ENCODE peak calls at places on chromosomes 4 and X, in six cellular contexts. P, H, M, S, G and K are unnamed samples. For H3K4me1 and H3K36me3, the result is how much of the 10 kb centered on the place peaks cover.

GRCh38 chr4:146477054-146477453 is 44.7 kb downstream of the SLC10A7 start:
- DNase-seq in P (no peak), H (no peak), M (no peak), S (no peak), G (no peak), K (no peak)

GRCh38 chr4:10661047-10661446 is 23.5 kb downstream of the CLNK start:
- DNase-seq in P (no peak), H (no peak), M (no peak), S (no peak), G (no peak), K (no peak)

GRCh38 chr4:168593399-168593798 is 96.5 kb downstream of the PALLD start:
- DNase-seq in P (no peak), H (no peak), M (no peak), S (no peak), G (no peak), K (no peak)

GRCh38 chrX:132063862-132064261 is 40.8 kb downstream of the STK26 start:
- DNase-seq in P (no peak), H (no peak), M (no peak), S (no peak), G (no peak), K (no peak)

GRCh38 chrX:40504801-40505605 is 75.8 kb upstream of the ATP6AP2 start:
- DNase-seq in P (no peak), H (no peak), M (no peak), S (no peak), G (no peak), K (no peak)

GRCh38 chrX:103913356-103914020 is 48.9 kb upstream of the TMSB15B start:
- DNase-seq in P (no peak), H (no peak), M (no peak), S (no peak), G (no peak), K (no peak)

GRCh38 chr4:24672871-24673270 is 88.5 kb upstream of the DHX15 start:
- DNase-seq in P (no peak), H (no peak), M (no peak), S (no peak), G (no peak), K (no peak)

GRCh38 chr4:15779336-15779735 is 1.2 kb downstream of the CD38 start:
- DNase-seq in P (peak), H (peak), M (no peak), S (no peak), G (no peak), K (peak)

GRCh38 chr4:150739591-150739990 is 157.6 kb downstream of the MAB21L2 start:
- DNase-seq in P (no peak), H (no peak), M (no peak), S (no peak), G (no peak), K (no peak)

GRCh38 chr4:108592674-108592986 is 27.7 kb upstream of the RPL34 start:
- DNase-seq in P (no peak), H (no peak), M (no peak), S (no peak), G (no peak), K (no peak)

GRCh38 chrX:133364201-133364600 is 51.1 kb downstream of the GPC4 start:
- DNase-seq in P (no peak), H (no peak), M (no peak), S (no peak), G (no peak), K (no peak)

GRCh38 chr4:170139764-170140163 is 50.0 kb upstream of the AADAT start:
- DNase-seq in P (no peak), H (no peak), M (no peak), S (no peak), G (no peak), K (no peak)

GRCh38 chr4:76950052-76950845 is 697 bp downstream of the SEPTIN11 start:
- DNase-seq in P (no peak), H (peak), M (no peak), S (peak), G (peak), K (peak)

GRCh38 chrX:15447985-15448639 is 45.0 kb downstream of the PIR start:
- DNase-seq in P (no peak), H (no peak), M (no peak), S (no peak), G (no peak), K (no peak)

GRCh38 chrX:63930140-63930539 is 145.1 kb upstream of the ARHGEF9 start:
- DNase-seq in P (no peak), H (no peak), M (no peak), S (no peak), G (no peak), K (no peak)

GRCh38 chrX:74536142-74537010 is 78.0 kb downstream of the RLIM start:
- DNase-seq in P (peak), H (peak), M (peak), S (peak), G (no peak), K (peak)

GRCh38 chr4:60865238-60865637 is 334.9 kb upstream of the ADGRL3 start:
- DNase-seq in P (no peak), H (no peak), M (no peak), S (no peak), G (no peak), K (no peak)

GRCh38 chr4:182918791-182919302 is 1.7 kb upstream of the DCTD start:
- DNase-seq in P (no peak), H (no peak), M (no peak), S (no peak), G (peak), K (no peak)

GRCh38 chr4:71206763-71207162 is 132.1 kb upstream of the SLC4A4 start:
- DNase-seq in P (no peak), H (no peak), M (no peak), S (no peak), G (no peak), K (no peak)

GRCh38 chr4:158778065-158778711 is 9.4 kb downstream of the FNIP2 start:
- DNase-seq in P (no peak), H (no peak), M (no peak), S (no peak), G (peak), K (no peak)

GRCh38 chr4:158777423-158777822 is 8.6 kb downstream of the FNIP2 start:
- DNase-seq in P (no peak), H (no peak), M (no peak), S (peak), G (no peak), K (no peak)

GRCh38 chr4:158781963-158782362 is 13.1 kb downstream of the FNIP2 start:
- DNase-seq in P (no peak), H (no peak), M (no peak), S (no peak), G (no peak), K (no peak)

GRCh38 chr4:158776106-158776505 is 7.3 kb downstream of the FNIP2 start:
- DNase-seq in P (no peak), H (no peak), M (no peak), S (no peak), G (no peak), K (no peak)

GRCh38 chr4:158778712-158779111 is 9.9 kb downstream of the FNIP2 start:
- DNase-seq in P (no peak), H (no peak), M (no peak), S (no peak), G (no peak), K (no peak)
- H3K4me1 ChIP-seq in P (half or more), H (half or more), M (under half), S (half or more), G (under half), K (under half)

GRCh38 chr4:1323635-1324442 is 23.2 kb upstream of the UVSSA start:
- DNase-seq in P (no peak), H (no peak), M (no peak), S (peak), G (no peak), K (no peak)
- H3K36me3 ChIP-seq in P (half or more), H (half or more), M (under half), S (under half), G (under half), K (half or more)

GRCh38 chrX:49878834-49879655 is at the start of gene USP27X:
- DNase-seq in P (peak), H (peak), M (peak), S (peak), G (peak), K (peak)
- TF ChIP-seq CTCF in P (peak), H (peak), M (peak), S (no peak), G (peak), K (peak)

DNA sequence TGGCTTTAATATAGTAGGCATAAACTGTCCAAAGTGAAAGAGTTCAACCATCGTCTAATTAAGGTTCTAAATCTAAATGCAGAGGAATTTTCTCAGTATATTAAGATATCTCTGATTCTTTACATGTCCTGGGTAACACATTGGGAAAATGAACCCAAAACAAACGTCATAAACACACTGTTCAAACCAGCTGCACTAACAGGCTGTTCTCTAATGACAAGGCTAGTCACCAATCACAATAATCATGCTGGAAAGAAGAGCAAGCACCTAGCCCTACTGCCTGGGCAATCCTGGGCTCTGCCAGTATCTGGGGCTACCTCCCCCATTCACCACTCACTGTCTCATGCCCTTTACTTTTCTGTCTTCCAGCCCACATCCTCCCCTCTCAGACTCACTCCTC is 107.9 kb downstream of the EFHC2 start:
- DNase-seq in P (no peak), H (no peak), M (no peak), S (no peak), G (no peak), K (no peak)
- H3K4me1 ChIP-seq in P (under half), H (under half), M (under half), S (under half), G (under half), K (under half)

DNA sequence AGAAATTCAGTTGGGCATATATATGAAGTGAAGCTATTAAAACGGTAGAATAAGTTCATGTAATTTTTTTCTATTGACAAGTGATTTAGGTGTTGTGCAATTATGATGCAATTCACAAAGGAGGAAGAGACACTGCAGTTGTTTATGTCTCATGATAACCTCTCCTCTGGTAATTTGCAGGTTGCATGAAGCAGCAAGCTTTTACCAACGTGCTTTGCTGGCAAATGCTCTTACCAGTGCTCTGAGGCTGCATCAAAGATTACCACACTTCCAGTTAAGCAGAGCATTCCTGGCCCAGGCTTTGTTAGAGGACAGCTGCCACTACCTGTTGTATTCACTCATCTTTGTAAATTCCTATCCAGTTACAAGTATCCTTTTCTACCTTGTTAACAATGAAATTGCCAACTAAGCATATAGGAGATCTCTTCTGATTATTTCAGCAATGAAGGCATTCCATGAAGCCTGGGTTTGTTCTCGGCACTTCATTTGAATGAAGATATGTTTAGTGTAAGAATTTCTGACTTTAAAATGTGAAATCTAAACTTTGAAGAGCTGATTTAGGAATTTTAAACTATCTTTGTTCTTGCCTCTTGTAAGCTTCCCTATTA is 3.9 kb downstream of the TMEM33 start:
- DNase-seq in P (no peak), H (no peak), M (no peak), S (no peak), G (no peak), K (no peak)
- H3K36me3 ChIP-seq in P (under half), H (under half), M (under half), S (under half), G (half or more), K (under half)

GRCh38 chr4:171849823-171850222 is 36.6 kb downstream of the GALNTL6 start:
- DNase-seq in P (no peak), H (no peak), M (no peak), S (no peak), G (no peak), K (no peak)
- TF ChIP-seq CTCF in P (no peak), H (no peak), M (no peak), S (no peak), G (no peak), K (no peak)

DNA sequence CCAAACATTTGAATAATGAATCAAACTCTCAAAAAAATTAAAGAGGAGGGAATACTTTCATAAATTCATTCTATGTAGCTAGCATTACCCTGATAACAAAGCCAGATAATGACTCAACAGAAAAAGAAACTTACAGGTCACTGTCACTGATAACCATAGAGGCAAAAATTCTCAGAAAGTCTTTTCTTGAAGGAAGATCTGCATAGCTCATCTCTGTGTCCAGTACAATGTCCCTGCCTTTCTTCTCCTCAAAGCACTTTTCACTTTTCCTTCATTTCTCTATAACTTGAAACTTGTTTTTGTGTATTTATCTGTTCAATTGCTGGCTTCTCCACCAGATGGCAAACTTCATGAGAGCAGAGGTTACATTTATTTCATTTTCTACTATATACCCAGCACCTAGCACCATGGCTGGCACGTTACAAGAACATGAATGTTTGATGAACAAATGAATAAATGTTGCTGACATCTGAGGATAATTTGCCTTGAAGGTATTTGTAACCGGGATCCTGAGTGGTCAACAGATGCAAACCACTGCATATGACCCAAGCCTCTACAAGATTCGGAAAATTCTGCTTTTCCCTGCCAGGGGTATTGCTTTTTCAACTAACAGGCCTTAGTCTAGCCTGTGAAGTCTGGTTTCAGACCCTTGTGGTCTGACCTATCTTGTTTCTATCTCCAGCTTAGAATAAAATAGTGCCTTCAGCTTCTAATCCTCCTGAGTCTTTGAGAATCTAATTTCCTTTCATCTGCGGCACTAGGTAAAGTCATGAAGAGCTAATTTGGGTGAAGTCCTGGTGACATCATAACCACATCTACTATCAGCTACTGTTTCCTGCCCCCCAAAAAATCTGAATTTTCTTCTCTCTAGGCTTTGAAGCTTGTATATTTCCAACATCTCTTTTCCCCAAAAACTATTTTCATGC is 52.5 kb upstream of the ANTXR2 start:
- DNase-seq in P (no peak), H (no peak), M (no peak), S (no peak), G (peak), K (no peak)
- H3K4me1 ChIP-seq in P (under half), H (under half), M (under half), S (under half), G (under half), K (under half)